ENCODE peak calls at places on chromosome 2, in eight cellular contexts. W is cardiac muscle cell, P is PC-9, G is SK-N-SH, L is IMR-90, Z is brain microvascular endothelial cell, R is tibial artery, U is ovary. S is an unnamed sample. For H3K36me3, the result is how much of the 10 kb centered on the place peaks cover.

GRCh38 chr2:157692768-157693167 is 64.1 kb upstream of the ACVR1C start:
- DNase-seq in W (peak), P (peak), G (no peak), L (peak), Z (peak), R (no peak), U (no peak), S (peak)

GRCh38 chr2:25043241-25043867 is 1.5 kb downstream of the EFR3B start:
- DNase-seq in W (peak), P (no peak), G (peak), L (peak), Z (peak), R (no peak), U (no peak), S (peak)

GRCh38 chr2:88866756-88867155 is 175.3 kb downstream of the RPIA start:
- DNase-seq in W (peak), P (no peak), G (no peak), L (no peak), Z (no peak), R (no peak), U (no peak), S (no peak)

GRCh38 chr2:175004980-175005832 is at the start of gene CHN1:
- DNase-seq in W (peak), P (peak), G (peak), L (peak), Z (peak), R (peak), U (peak), S (no peak)

GRCh38 chr2:66275984-66276383 is 158.9 kb upstream of the MEIS1 start:
- DNase-seq in W (no peak), P (no peak), G (no peak), L (no peak), Z (no peak), R (no peak), U (no peak), S (no peak)

GRCh38 chr2:168573128-168573903 is 117.2 kb downstream of the CERS6 start:
- DNase-seq in W (peak), P (no peak), G (no peak), L (peak), Z (peak), R (peak), U (no peak), S (no peak)

GRCh38 chr2:7744827-7745226 is 827.6 kb downstream of the RNF144A start:
- DNase-seq in W (no peak), P (no peak), G (no peak), L (peak), Z (peak), R (no peak), U (no peak), S (no peak)

GRCh38 chr2:117972466-117973123 is 41.3 kb downstream of the CCDC93 start:
- DNase-seq in W (peak), P (no peak), G (no peak), L (peak), Z (peak), R (no peak), U (no peak), S (no peak)

GRCh38 chr2:233462826-233463470 is 103.6 kb downstream of the USP40 start:
- DNase-seq in W (no peak), P (no peak), G (no peak), L (no peak), Z (no peak), R (no peak), U (no peak), S (no peak)

GRCh38 chr2:46847185-46847710 is 68.4 kb downstream of the MCFD2 start:
- DNase-seq in W (peak), P (peak), G (peak), L (peak), Z (peak), R (peak), U (peak), S (peak)

GRCh38 chr2:101697794-101698418 is 399 bp downstream of the MAP4K4 start:
- DNase-seq in W (peak), P (peak), G (peak), L (no peak), Z (no peak), R (no peak), U (peak), S (no peak)

GRCh38 chr2:47072018-47072691 is 83.0 kb downstream of the STPG4 start:
- DNase-seq in W (peak), P (no peak), G (peak), L (peak), Z (peak), R (peak), U (peak), S (peak)

GRCh38 chr2:128369126-128369555 is 50.5 kb upstream of the HS6ST1 start:
- DNase-seq in W (no peak), P (no peak), G (no peak), L (peak), Z (no peak), R (peak), U (peak), S (no peak)

GRCh38 chr2:200306969-200307811 is 697 bp downstream of the SPATS2L start:
- DNase-seq in W (peak), P (peak), G (peak), L (no peak), Z (no peak), R (peak), U (peak), S (no peak)

GRCh38 chr2:200308421-200309295 is 2.2 kb downstream of the SPATS2L start:
- DNase-seq in W (peak), P (no peak), G (no peak), L (peak), Z (no peak), R (no peak), U (no peak), S (no peak)

GRCh38 chr2:200306719-200306968 is 151 bp downstream of the SPATS2L start:
- DNase-seq in W (no peak), P (no peak), G (no peak), L (no peak), Z (no peak), R (no peak), U (no peak), S (no peak)

GRCh38 chr2:200309296-200309846 is 2.9 kb downstream of the SPATS2L start:
- DNase-seq in W (no peak), P (no peak), G (no peak), L (no peak), Z (no peak), R (no peak), U (no peak), S (no peak)

GRCh38 chr2:200308001-200308400 is 1.5 kb downstream of the SPATS2L start:
- DNase-seq in W (peak), P (no peak), G (no peak), L (peak), Z (no peak), R (no peak), U (no peak), S (no peak)
- H3K4me3 ChIP-seq in W (peak), P (peak), G (peak), L (peak), Z (peak), R (peak), U (peak), S (peak)

GRCh38 chr2:161088658-161089350 is 71.4 kb upstream of the TANK start:
- DNase-seq in W (no peak), P (no peak), G (no peak), L (no peak), Z (no peak), R (no peak), U (no peak), S (no peak)
- TF ChIP-seq CTCF in W (no peak), P (no peak), G (no peak), L (no peak), Z (no peak), R (no peak), U (no peak), S (no peak)

DNA sequence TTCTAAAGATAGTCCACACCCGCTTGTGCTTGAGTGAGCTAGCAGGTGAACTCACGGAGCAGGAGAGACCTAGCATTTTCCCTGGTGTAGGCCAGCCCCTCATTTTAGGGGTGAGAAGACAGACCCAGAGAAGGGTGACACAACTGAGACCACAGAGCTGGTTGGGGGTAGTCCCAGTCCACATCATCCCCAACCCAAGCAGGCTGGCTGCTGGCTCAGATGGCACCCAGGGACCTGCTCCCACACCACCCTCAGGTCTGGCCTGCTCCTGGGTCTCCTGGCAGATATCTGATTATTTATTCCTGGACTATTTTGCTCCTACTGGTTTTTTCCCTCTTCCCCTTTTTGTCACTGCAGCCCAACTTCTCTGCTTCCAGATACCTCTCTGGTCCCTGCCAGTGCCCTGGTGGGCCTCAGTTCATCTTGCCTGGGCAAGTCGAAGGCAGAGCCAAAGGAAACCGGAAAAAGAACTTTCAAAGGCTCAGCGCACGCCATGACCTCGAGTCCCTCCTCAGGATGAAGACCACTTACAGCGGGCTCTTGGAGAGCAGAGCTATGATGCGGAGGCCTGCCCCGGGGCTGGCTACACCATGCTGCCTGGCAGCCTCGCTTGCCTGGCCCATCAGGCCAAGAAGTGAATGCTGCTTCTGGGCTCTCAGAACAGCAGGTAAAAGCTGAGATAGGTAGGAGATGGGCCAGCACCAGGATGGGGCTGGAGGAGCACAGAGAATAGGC is 72.7 kb downstream of the POLR1A start:
- DNase-seq in W (no peak), P (no peak), G (no peak), L (no peak), Z (no peak), R (no peak), U (no peak), S (no peak)
- H3K36me3 ChIP-seq in W (under half), P (under half), G (half or more), L (half or more), Z (half or more), R (half or more), U (under half), S (under half)

DNA sequence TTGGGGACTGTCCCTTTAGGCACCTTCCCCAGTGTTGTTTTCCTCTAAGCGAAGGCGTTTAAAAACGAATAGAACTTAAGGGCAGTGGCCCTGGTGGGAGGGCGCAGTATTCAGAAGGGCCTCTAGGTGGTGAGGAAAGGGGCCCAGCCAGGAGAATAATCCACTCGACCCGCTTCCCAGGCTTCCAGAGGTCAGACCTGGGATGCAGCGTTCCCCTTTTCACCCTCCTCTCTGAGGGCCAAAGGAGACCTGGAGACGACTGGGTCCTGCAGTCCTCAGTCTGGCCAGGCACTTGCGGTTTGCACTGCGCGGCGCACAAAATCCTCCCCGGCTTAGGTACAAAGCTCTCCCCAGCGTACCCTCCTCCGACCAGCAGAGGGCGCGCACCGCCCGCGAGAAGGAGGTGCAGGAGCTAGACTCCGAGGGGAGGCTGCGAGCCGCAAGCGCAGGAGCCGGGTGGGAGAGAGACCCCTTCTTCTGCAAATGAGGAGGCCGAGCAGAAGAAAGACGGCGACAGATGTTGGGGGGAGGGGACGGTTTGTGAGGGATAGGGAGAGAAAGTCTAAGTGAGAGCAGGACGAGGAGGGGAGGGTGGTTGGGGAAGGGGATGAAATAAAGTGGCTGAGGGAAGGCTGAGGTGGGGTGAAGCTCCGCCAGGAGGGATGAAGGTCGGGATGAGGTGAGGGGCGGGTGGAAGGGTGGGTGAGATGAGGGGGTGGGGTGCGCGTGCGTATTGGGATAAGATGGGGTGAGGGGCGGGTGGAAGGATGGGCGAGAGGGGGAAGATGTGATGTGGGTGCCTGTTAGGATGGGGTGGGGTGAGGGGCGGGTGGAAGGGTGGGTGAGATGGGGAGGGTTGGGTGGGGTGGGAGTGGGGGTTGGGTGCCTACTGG is 4.9 kb downstream of the FEV start:
- DNase-seq in W (peak), P (peak), G (peak), L (peak), Z (peak), R (peak), U (peak), S (no peak)
- H3K4me3 ChIP-seq in W (no peak), P (peak), G (peak), L (no peak), Z (peak), R (peak), U (no peak), S (no peak)

DNA sequence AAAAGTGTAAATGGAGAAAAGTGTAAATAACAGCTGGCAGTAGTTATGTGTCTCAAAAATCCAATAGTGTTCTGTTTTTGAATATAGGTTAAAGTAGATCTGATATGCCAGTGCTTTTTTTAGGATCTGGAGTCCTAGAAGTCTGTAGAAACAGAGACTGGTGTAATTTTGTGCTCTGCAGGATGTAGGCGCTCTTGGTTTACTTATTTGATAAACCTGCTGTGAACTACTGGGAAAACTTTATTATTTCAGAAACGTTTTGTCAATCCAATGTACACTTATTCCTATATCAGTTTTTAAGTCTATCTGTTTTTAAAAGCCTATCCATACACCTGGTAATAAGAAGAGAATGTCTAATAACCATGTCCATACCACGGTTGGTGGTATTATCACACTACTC is 530.8 kb upstream of the ZNF804A start:
- DNase-seq in W (no peak), P (no peak), G (peak), L (no peak), Z (no peak), R (no peak), U (no peak), S (no peak)
- TF ChIP-seq CTCF in W (no peak), P (peak), G (peak), L (no peak), Z (peak), R (no peak), U (no peak), S (peak)

GRCh38 chr2:73838889-73839539 is 10.3 kb downstream of the STAMBP start:
- DNase-seq in W (no peak), P (no peak), G (no peak), L (peak), Z (no peak), R (no peak), U (no peak), S (no peak)
- H3K36me3 ChIP-seq in W (under half), P (under half), G (half or more), L (under half), Z (under half), R (under half), U (under half), S (under half)

DNA sequence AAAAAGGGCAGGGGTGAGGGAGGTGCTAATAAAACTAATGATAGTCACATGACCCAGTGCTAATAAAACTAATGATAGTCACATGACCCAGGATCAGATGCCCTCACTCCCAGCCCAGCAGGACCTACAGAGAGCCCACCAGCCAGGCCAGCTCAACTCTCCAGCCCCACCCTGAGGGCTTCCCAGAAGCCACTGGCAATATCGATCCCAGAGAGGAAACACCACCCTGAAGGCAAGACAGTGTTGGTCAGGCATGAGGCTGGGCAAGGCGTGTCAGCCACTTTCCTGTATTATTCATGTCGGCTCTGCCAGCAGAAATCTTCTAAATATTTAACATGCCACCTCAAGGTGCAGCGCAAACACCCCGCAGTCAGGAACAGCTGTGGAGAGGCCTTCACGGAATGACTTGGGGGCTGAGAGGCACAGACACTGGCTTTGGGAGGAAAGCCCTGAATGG is 1.5 kb downstream of the REEP1 start:
- DNase-seq in W (no peak), P (no peak), G (peak), L (no peak), Z (no peak), R (no peak), U (no peak), S (no peak)
- H3K4me3 ChIP-seq in W (no peak), P (no peak), G (no peak), L (no peak), Z (no peak), R (peak), U (no peak), S (no peak)

GRCh38 chr2:212858496-212858895 is 292.9 kb downstream of the IKZF2 start:
- DNase-seq in W (no peak), P (no peak), G (no peak), L (no peak), Z (peak), R (no peak), U (no peak), S (no peak)

GRCh38 chr2:212864186-212864585 is 287.2 kb downstream of the IKZF2 start:
- DNase-seq in W (no peak), P (no peak), G (no peak), L (no peak), Z (no peak), R (no peak), U (no peak), S (no peak)

DNA sequence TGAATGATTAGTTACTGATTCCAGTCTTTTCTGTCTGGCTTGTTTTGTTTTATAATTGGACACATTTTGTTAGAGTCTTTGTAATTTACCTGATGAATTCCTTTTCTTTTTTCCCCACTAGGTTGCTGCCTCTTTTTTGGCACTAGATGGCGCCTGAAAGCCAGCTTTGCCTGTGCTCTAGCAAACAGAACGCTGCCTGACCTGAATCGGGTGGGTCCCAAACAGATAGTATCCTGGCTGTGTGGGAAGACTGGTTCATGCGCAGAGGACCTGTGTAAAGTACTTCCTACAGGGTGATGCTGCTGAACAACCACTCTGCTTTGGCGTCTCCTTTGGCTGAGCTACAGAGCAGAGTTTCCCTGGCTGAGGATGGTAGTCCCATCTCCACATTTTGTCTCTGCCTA is 288.2 kb downstream of the IKZF2 start:
- DNase-seq in W (peak), P (peak), G (peak), L (no peak), Z (peak), R (no peak), U (no peak), S (no peak)
- TF ChIP-seq CTCF in W (peak), P (peak), G (peak), L (peak), Z (peak), R (peak), U (no peak), S (peak)